ENCODE peak calls at places on chromosomes 4 and X, in four cellular contexts. One of them, this sample, is unnamed.

GRCh38 chr4:15765910-15766703 is 12.0 kb upstream of the CD38 start:
- DNase-seq in choroid plexus epithelial cell: peak
- DNase-seq in tibial artery: no peak
- DNase-seq in kidney: no peak
- DNase-seq in this sample: no peak

GRCh38 chr4:151015458-151016344 is 617 bp upstream of the LRBA start:
- DNase-seq in kidney: peak
- DNase-seq in choroid plexus epithelial cell: peak
- DNase-seq in tibial artery: peak
- DNase-seq in this sample: peak

GRCh38 chr4:108834787-108835384 is 72.0 kb upstream of the ETNPPL start:
- DNase-seq in kidney: no peak
- DNase-seq in choroid plexus epithelial cell: peak
- DNase-seq in tibial artery: no peak
- DNase-seq in this sample: peak

GRCh38 chr4:25351777-25352421 is 25.2 kb upstream of the ANAPC4 start:
- DNase-seq in tibial artery: no peak
- DNase-seq in kidney: no peak
- DNase-seq in choroid plexus epithelial cell: peak
- DNase-seq in this sample: peak

GRCh38 chrX:52262195-52262546 is 77.5 kb downstream of the MAGED4 start:
- DNase-seq in kidney: no peak
- DNase-seq in choroid plexus epithelial cell: no peak
- DNase-seq in tibial artery: no peak
- DNase-seq in this sample: no peak

GRCh38 chr4:30839583-30840520 is 119.7 kb downstream of the PCDH7 start:
- DNase-seq in choroid plexus epithelial cell: peak
- DNase-seq in tibial artery: no peak
- DNase-seq in kidney: no peak
- DNase-seq in this sample: peak

GRCh38 chr4:165875446-165875845 is 2.4 kb downstream of the TLL1 start:
- DNase-seq in tibial artery: no peak
- DNase-seq in choroid plexus epithelial cell: no peak
- DNase-seq in kidney: no peak
- DNase-seq in this sample: no peak

GRCh38 chrX:104343408-104344129 is 88.8 kb upstream of the ESX1 start:
- DNase-seq in kidney: no peak
- DNase-seq in tibial artery: no peak
- DNase-seq in choroid plexus epithelial cell: peak
- DNase-seq in this sample: peak

GRCh38 chr4:185134176-185134869 is 8.7 kb upstream of the SLC25A4 start:
- DNase-seq in kidney: no peak
- DNase-seq in tibial artery: no peak
- DNase-seq in choroid plexus epithelial cell: peak
- DNase-seq in this sample: peak